ENCODE peak calls at places on chromosome 20, in eight cellular contexts. N, G, U, S, T, I, Y and R are unnamed samples.

GRCh38 chr20:48314925-48315592 is 512.7 kb downstream of the PREX1 start:
- DNase-seq in I (no peak), N (no peak), G (no peak), Y (no peak), T (no peak), S (no peak), U (no peak), R (no peak)

GRCh38 chr20:23147964-23148720 is 62.0 kb upstream of the CD93 start:
- DNase-seq in U (no peak), T (no peak), Y (peak; percentile 90), S (peak; percentile 71), N (peak; percentile 87), G (peak; percentile 60), I (peak; percentile 71), R (peak; percentile 44)

GRCh38 chr20:49752504-49752903 is 38.8 kb upstream of the B4GALT5 start:
- DNase-seq in U (no peak), N (no peak), Y (no peak), I (no peak), T (no peak), G (no peak), S (no peak), R (no peak)

GRCh38 chr20:60877071-60877470 is 375.0 kb upstream of the CDH4 start:
- DNase-seq in I (no peak), G (no peak), U (no peak), S (no peak), N (no peak), Y (no peak), T (no peak), R (no peak)

GRCh38 chr20:50323777-50324604 is 133.4 kb downstream of the CEBPB start:
- DNase-seq in Y (no peak), I (no peak), G (no peak), U (no peak), T (no peak), S (peak; percentile 9), N (no peak), R (no peak)

GRCh38 chr20:19649041-19649440 is 109.0 kb upstream of the RIN2 start:
- DNase-seq in N (no peak), S (no peak), Y (no peak), G (no peak), T (no peak), I (no peak), U (no peak), R (no peak)

GRCh38 chr20:46253391-46253790 is 54.9 kb downstream of the CDH22 start:
- DNase-seq in T (peak; percentile 52), N (no peak), Y (no peak), S (no peak), U (peak; percentile 64), I (no peak), G (no peak), R (no peak)

GRCh38 chr20:62979876-62980373 is 26.8 kb downstream of the BHLHE23 start:
- DNase-seq in N (no peak), T (no peak), Y (no peak), S (no peak), U (peak; percentile 42), G (no peak), I (no peak), R (no peak)

GRCh38 chr20:37890643-37891042 is 12.3 kb upstream of the VSTM2L start:
- DNase-seq in N (no peak), G (no peak), Y (no peak), I (no peak), T (no peak), U (no peak), S (no peak), R (no peak)

GRCh38 chr20:52081791-52082190 is 109.8 kb downstream of the ZFP64 start:
- DNase-seq in S (no peak), T (no peak), G (no peak), Y (no peak), I (no peak), N (no peak), U (no peak), R (no peak)

GRCh38 chr20:64055893-64056638 is 6.6 kb upstream of the SOX18 start:
- DNase-seq in N (peak; percentile 47), U (peak; percentile 26), T (no peak), Y (no peak), S (no peak), G (no peak), I (no peak), R (no peak)

GRCh38 chr20:47578543-47578942 is 76.9 kb downstream of the NCOA3 start:
- DNase-seq in U (no peak), G (no peak), Y (no peak), S (no peak), I (no peak), T (no peak), N (no peak), R (no peak)

GRCh38 chr20:4130404-4131189 is 115.2 kb upstream of the RNF24 start:
- DNase-seq in G (no peak), U (no peak), N (no peak), Y (peak; percentile 78), S (no peak), I (peak; percentile 41), T (no peak), R (no peak)

GRCh38 chr20:8388146-8388545 is 256.1 kb downstream of the PLCB1 start:
- DNase-seq in G (no peak), Y (peak; percentile 50), T (no peak), U (no peak), S (no peak), I (peak; percentile 56), N (no peak), R (peak; percentile 25)

DNA sequence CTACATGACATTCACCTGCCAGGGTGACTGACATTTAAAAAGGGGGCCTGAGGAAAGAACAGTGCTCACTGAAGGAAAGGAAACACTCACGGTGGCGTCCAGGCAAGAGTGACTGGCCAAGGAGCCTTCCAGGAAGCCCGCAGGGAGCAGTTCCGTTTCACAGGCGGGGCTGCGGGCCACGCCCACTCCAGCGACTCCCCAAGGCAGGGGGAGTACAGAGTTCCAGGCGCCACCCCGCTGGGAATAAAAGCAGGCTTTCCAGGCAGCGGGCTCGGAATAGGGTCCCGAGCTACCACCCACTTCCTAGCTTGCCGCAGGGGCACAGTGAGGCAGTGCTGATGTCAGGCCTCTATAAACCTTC is 34.2 kb downstream of the PKIG start:
- DNase-seq in T (no peak), S (peak; percentile 63), U (peak; percentile 53), I (no peak), G (no peak), N (peak; percentile 64), Y (no peak), R (no peak)
- TF ChIP-seq CTCF in T (no peak), S (no peak), U (no peak), I (no peak), G (no peak), N (no peak), Y (no peak), R (no peak)

GRCh38 chr20:35627121-35627520 is 11.5 kb downstream of the SPAG4 start:
- DNase-seq in Y (no peak), T (no peak), G (no peak), S (no peak), I (no peak), N (no peak), U (no peak), R (no peak)

GRCh38 chr20:35632539-35633115 is 17.0 kb downstream of the SPAG4 start:
- DNase-seq in I (no peak), G (no peak), T (no peak), Y (no peak), U (no peak), S (no peak), N (no peak), R (no peak)

GRCh38 chr20:35630636-35631035 is 15.0 kb downstream of the SPAG4 start:
- DNase-seq in U (no peak), G (no peak), T (no peak), I (no peak), N (no peak), Y (no peak), S (no peak), R (no peak)

GRCh38 chr20:35626386-35627001 is 10.9 kb downstream of the SPAG4 start:
- DNase-seq in I (no peak), T (no peak), Y (no peak), N (no peak), U (no peak), G (no peak), S (no peak), R (no peak)

DNA sequence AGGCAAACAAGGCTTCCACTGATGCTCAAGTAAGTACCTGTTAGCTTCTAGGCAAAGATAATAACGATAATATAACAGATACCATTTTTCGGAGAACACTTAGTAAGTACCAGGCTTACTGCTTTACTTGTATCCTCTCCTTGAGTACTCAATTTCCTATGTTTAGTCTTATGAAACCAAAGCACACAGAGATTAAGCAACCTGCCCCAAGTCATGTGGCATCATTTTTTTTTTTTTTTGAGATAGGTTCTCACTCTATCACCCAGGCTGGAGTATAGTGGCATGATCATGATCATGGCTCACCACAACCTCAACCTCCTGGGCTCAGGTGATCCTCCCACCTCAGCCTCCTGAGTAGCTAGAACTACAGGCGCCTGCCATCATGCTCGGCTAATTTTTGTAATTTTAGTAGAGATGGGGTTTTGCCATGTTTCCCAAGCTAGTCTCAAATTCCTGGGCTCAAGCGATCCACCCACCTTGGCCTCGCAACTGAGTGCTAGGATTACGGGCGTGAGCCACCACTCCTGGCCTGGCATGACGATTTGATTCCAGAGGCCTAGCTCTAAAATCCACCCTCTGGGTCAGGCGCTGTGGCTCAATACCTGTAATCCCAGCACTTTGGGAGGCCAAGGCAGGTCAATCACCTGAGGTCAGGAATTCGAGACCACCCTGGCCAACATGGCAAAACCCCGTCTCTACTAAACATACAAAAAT is 14.0 kb downstream of the SPAG4 start:
- DNase-seq in Y (no peak), I (no peak), S (no peak), G (no peak), N (no peak), T (no peak), U (no peak), R (no peak)
- TF ChIP-seq CTCF in Y (no peak), I (no peak), S (no peak), G (no peak), N (no peak), T (no peak), U (no peak), R (no peak)

DNA sequence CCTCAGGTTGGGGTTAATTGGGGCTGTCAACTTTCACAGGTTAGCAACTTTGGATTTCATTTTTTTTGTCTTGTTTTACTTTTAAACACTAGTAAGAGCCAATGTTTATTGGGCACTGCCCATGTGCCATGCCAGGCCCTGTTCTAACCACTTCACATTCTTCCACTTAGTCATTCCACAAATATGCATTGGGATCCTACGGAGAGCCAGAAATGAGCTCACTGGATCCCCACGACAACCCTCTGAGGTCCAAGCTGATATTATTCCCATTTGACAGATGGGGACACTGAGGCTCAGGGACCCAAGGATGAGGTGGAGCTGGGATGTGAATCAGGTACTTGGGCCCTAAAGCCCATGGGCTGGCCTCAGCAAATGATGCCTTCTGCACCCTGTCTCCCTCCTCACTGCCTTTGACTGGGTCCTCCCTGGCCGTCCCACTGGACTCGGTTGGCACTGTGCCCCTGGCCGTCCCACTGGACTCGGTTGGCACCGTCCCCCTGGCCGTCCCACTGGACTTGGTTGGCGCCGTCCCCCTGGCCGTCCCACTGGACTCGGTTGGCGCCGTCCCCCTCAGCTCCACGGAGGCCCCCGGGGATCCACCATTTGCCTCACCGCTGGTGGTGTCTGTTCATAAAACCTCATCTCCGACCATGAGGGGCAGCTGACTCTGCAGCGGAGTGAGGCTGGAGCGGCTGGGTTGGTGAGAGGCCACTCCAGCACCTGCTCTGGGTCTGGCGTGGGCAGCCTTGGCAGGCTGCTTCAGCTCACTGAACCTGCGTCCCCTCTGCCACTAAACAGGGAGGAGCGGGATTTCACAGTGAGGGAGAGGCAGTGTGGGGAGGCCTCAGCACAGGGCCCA is 4.8 kb upstream of the PMEPA1 start:
- DNase-seq in I (peak; percentile 77), T (no peak), Y (peak; percentile 71), U (no peak), N (no peak), S (no peak), G (no peak), R (peak; percentile 18)
- TF ChIP-seq CTCF in I (no peak), T (no peak), Y (no peak), U (no peak), N (no peak), S (no peak), G (no peak), R (no peak)

GRCh38 chr20:7161690-7162089 is 394.2 kb downstream of the BMP2 start:
- DNase-seq in U (peak; percentile 32), G (no peak), N (no peak), I (no peak), T (peak; percentile 53), Y (no peak), S (no peak), R (no peak)
- TF ChIP-seq CTCF in U (peak; percentile 65), G (peak; percentile 64), N (no peak), I (no peak), T (peak; percentile 58), Y (peak; percentile 23), S (peak; percentile 33), R (peak; percentile 47)